ENCODE peak calls at places on chromosomes 5 and 9, in six cellular contexts. G, N, F, T, P and I are unnamed samples.

GRCh38 chr9:138040446-138041430 is 163.2 kb downstream of the CACNA1B start:
- DNase-seq in T (no peak), G (no peak), F (no peak), P (no peak), N (no peak), I (no peak)

GRCh38 chr9:131968632-131969031 is 111.0 kb downstream of the MED27 start:
- DNase-seq in T (no peak), F (no peak), N (no peak), P (no peak), G (no peak), I (no peak)

GRCh38 chr9:14383815-14384214 is 69.9 kb upstream of the NFIB start:
- DNase-seq in P (no peak), G (no peak), F (no peak), T (no peak), N (no peak), I (no peak)

GRCh38 chr5:6726006-6726405 is 12.8 kb downstream of the TENT4A start:
- DNase-seq in G (no peak), F (no peak), P (no peak), T (no peak), N (no peak), I (no peak)

GRCh38 chr5:371811-372555 is 50.5 kb downstream of the AHRR start:
- DNase-seq in T (peak), F (peak), N (no peak), P (peak), G (no peak), I (peak)

GRCh38 chr5:150412319-150413175 is at the start of gene CD74:
- DNase-seq in F (no peak), N (peak), P (peak), T (peak), G (peak), I (no peak)

GRCh38 chr5:172886974-172887491 is 53.0 kb downstream of the ERGIC1 start:
- DNase-seq in N (peak), F (no peak), P (no peak), T (peak), G (no peak), I (no peak)

GRCh38 chr9:120928015-120928719 is 1.6 kb upstream of the TRAF1 start:
- DNase-seq in G (peak), T (peak), P (peak), N (peak), F (no peak), I (no peak)

GRCh38 chr9:122988919-122989614 is 44.4 kb upstream of the GPR21 start:
- DNase-seq in N (no peak), P (peak), G (peak), F (no peak), T (no peak), I (no peak)

GRCh38 chr9:114613919-114614318 is 2.8 kb downstream of the TMEM268 start:
- DNase-seq in T (no peak), N (no peak), F (no peak), P (no peak), G (no peak), I (no peak)

GRCh38 chr9:133715295-133715865 is 22.8 kb downstream of the SARDH start:
- DNase-seq in N (peak), T (peak), F (peak), P (no peak), G (no peak), I (no peak)

GRCh38 chr5:120734033-120734432 is 269.9 kb downstream of the PRR16 start:
- DNase-seq in T (no peak), F (no peak), G (no peak), N (no peak), P (no peak), I (no peak)

GRCh38 chr5:166907314-166907713 is 1384.1 kb upstream of the WWC1 start:
- DNase-seq in P (no peak), F (no peak), T (peak), G (no peak), N (no peak), I (no peak)

GRCh38 chr5:852431-853401 is 1.9 kb upstream of the ZDHHC11 start:
- DNase-seq in P (no peak), F (peak), G (no peak), T (no peak), N (peak), I (no peak)

GRCh38 chr9:214488-215448 is at the start of gene DOCK8:
- DNase-seq in P (peak), F (no peak), T (peak), G (peak), N (peak), I (no peak)

GRCh38 chr9:135701067-135701967 is 668 bp upstream of the KCNT1 start:
- DNase-seq in G (no peak), F (no peak), T (no peak), P (no peak), N (no peak), I (peak)

GRCh38 chr9:135703726-135704125 is 1.7 kb downstream of the KCNT1 start:
- DNase-seq in F (no peak), P (no peak), N (no peak), T (no peak), G (no peak), I (no peak)

GRCh38 chr9:135700525-135700924 is 1.2 kb upstream of the SOHLH1 start:
- DNase-seq in G (no peak), F (no peak), T (no peak), P (no peak), N (no peak), I (no peak)

GRCh38 chr9:135704366-135704947 is 2.5 kb downstream of the KCNT1 start:
- DNase-seq in P (no peak), G (no peak), F (no peak), T (no peak), N (no peak), I (no peak)

GRCh38 chr9:135702002-135702721 is at the start of gene KCNT1:
- DNase-seq in G (peak), F (no peak), T (peak), N (no peak), P (peak), I (no peak)
- H3K4me3 ChIP-seq in G (no peak), F (no peak), T (no peak), N (no peak), P (no peak), I (no peak)

GRCh38 chr5:33241826-33242225 is 198.9 kb upstream of the TARS1 start:
- DNase-seq in G (peak), T (no peak), F (no peak), N (no peak), P (peak), I (no peak)
- H3K4me3 ChIP-seq in G (no peak), T (no peak), F (no peak), N (no peak), P (no peak), I (no peak)

DNA sequence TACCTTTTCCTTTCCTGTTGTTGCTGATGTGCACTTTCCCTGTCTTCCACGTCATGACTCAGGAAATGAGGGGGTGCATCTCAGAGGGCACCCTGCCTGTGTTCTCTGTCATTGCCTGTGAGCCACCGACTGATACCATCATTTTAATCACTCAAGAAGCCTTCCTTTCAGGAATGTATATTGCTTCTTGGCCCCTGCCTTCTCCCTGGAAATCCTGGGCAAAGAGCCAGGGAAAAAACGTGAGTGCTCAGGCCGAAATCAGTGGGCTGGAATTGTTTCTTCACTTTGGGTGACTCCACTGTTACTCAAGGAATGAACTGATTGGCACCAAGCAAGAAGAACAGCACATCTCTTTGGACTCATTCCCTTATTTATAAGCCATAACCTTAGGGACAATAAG is 126.1 kb downstream of the SNX18 start:
- DNase-seq in P (no peak), G (no peak), F (peak), N (no peak), T (peak), I (no peak)
- H3K4me3 ChIP-seq in P (no peak), G (no peak), F (no peak), N (no peak), T (no peak), I (no peak)

GRCh38 chr9:129027224-129027684 is 877 bp downstream of the SH3GLB2 start:
- DNase-seq in F (no peak), P (no peak), G (peak), T (no peak), N (no peak), I (no peak)
- H3K4me3 ChIP-seq in F (peak), P (peak), G (peak), T (peak), N (peak), I (peak)

GRCh38 chr5:33129309-33129708 is 311.5 kb upstream of the TARS1 start:
- DNase-seq in N (no peak), P (no peak), T (peak), F (no peak), G (no peak), I (no peak)
- H3K4me3 ChIP-seq in N (no peak), P (no peak), T (no peak), F (no peak), G (no peak), I (no peak)